ENCODE peak calls at places on chromosomes 13 and 19, in seven cellular contexts. T is fibroblast of the aortic adventitia, K is heart left ventricle, Q is IMR-90, W is GM23338, Z is psoas muscle, O is cardiac fibroblast. R is an unnamed sample.
A peak's percentile ranks its signal among the peaks of the same experiment; 100 is the strongest.

GRCh38 chr13:46119883-46120614 is 15.2 kb upstream of the CPB2 start:
- DNase-seq in W (no peak), Z (no peak), Q (peak; percentile 19), K (no peak), T (peak; percentile 43), O (peak; percentile 70), R (no peak)

GRCh38 chr13:76928456-76928855 is 19.9 kb upstream of the ACOD1 start:
- DNase-seq in Z (no peak), W (no peak), O (no peak), Q (peak; percentile 3), K (no peak), T (no peak), R (no peak)

GRCh38 chr19:43425567-43426392 is 11.1 kb downstream of the TEX101 start:
- DNase-seq in Q (peak; percentile 18), Z (no peak), T (peak; percentile 43), O (peak; percentile 24), W (peak; percentile 65), K (no peak), R (peak; percentile 29)

GRCh38 chr13:80144493-80144892 is 196.4 kb downstream of the SPRY2 start:
- DNase-seq in Z (no peak), W (no peak), Q (no peak), O (no peak), T (no peak), K (no peak), R (no peak)

GRCh38 chr13:46885018-46885417 is 11.8 kb downstream of the HTR2A start:
- DNase-seq in Q (peak; percentile 49), Z (no peak), T (no peak), O (no peak), W (no peak), K (no peak), R (no peak)

GRCh38 chr19:41364546-41365391 is 820 bp upstream of the B9D2 start:
- DNase-seq in W (no peak), Q (peak; percentile 15), Z (no peak), T (no peak), O (no peak), K (no peak), R (peak; percentile 31)

GRCh38 chr19:29285878-29286277 is 72.9 kb upstream of the UQCRFS1 start:
- DNase-seq in Z (no peak), K (no peak), T (no peak), Q (no peak), O (no peak), W (peak; percentile 66), R (no peak)

GRCh38 chr13:50334092-50334778 is 319.0 kb downstream of the KCNRG start:
- DNase-seq in K (no peak), T (no peak), W (no peak), O (no peak), Q (no peak), Z (no peak), R (no peak)

GRCh38 chr13:94176576-94176975 is 302.9 kb downstream of the DCT start:
- DNase-seq in Q (no peak), O (peak; percentile 14), Z (no peak), T (no peak), W (no peak), K (no peak), R (peak; percentile 65)

GRCh38 chr13:104043184-104043583 is 977.0 kb upstream of the SLC10A2 start:
- DNase-seq in Q (peak; percentile 1), K (no peak), T (no peak), W (no peak), Z (no peak), O (no peak), R (no peak)

GRCh38 chr19:14089662-14090508 is 666 bp downstream of the SAMD1 start:
- DNase-seq in Q (peak; percentile 74), Z (peak; percentile 74), W (peak; percentile 71), T (peak; percentile 57), K (peak; percentile 53), O (peak; percentile 68), R (peak; percentile 72)

GRCh38 chr19:39296055-39296645 is at the start of gene IFNL1:
- DNase-seq in O (no peak), Z (no peak), T (no peak), W (peak; percentile 42), Q (no peak), K (no peak), R (no peak)

GRCh38 chr13:44726214-44726613 is 150.1 kb upstream of the TSC22D1 start:
- DNase-seq in T (peak; percentile 97), K (no peak), Q (peak; percentile 90), W (no peak), Z (no peak), O (peak; percentile 96), R (peak; percentile 100)

GRCh38 chr13:22198001-22198400 is 527.1 kb downstream of the FGF9 start:
- DNase-seq in O (no peak), Q (no peak), T (no peak), W (no peak), K (no peak), Z (no peak), R (no peak)

GRCh38 chr19:11152318-11153062 is 3.1 kb downstream of the SPC24 start:
- DNase-seq in W (no peak), Z (peak; percentile 90), K (peak; percentile 73), O (peak; percentile 95), T (peak; percentile 92), Q (peak; percentile 78), R (peak; percentile 87)

GRCh38 chr13:20658451-20658850 is 45.0 kb upstream of the IL17D start:
- DNase-seq in K (no peak), Z (no peak), Q (no peak), W (no peak), T (peak; percentile 37), O (peak; percentile 32), R (no peak)

GRCh38 chr19:4816388-4817165 is 14.9 kb downstream of the TICAM1 start:
- DNase-seq in K (no peak), Z (peak; percentile 81), T (no peak), Q (no peak), O (no peak), W (no peak), R (no peak)

GRCh38 chr19:50333235-50333736 is 4.1 kb upstream of the KCNC3 start:
- DNase-seq in O (peak; percentile 85), Z (peak; percentile 94), T (peak; percentile 72), Q (peak; percentile 67), W (peak; percentile 96), K (peak; percentile 89), R (peak; percentile 78)

GRCh38 chr19:33311326-33311682 is 9.0 kb upstream of the CEBPA start:
- DNase-seq in K (peak; percentile 20), Z (peak; percentile 59), O (no peak), W (no peak), T (no peak), Q (no peak), R (no peak)

GRCh38 chr13:36133950-36134349 is 2.8 kb upstream of the DCLK1 start:
- DNase-seq in K (no peak), W (peak; percentile 20), Z (no peak), O (peak; percentile 19), T (peak; percentile 41), Q (no peak), R (no peak)

GRCh38 chr13:28100149-28101121 is at the start of gene FLT3:
- DNase-seq in W (peak; percentile 84), T (peak; percentile 2), Z (peak; percentile 52), Q (peak; percentile 38), O (peak; percentile 8), K (peak; percentile 21), R (peak; percentile 5)

GRCh38 chr19:41868120-41868988 is 8.3 kb downstream of the RPS19 start:
- DNase-seq in T (no peak), O (no peak), K (no peak), Z (peak; percentile 19), Q (no peak), W (no peak), R (no peak)

GRCh38 chr13:28564030-28564429 is 69.1 kb upstream of the FLT1 start:
- DNase-seq in T (no peak), Q (no peak), K (no peak), W (no peak), O (no peak), Z (no peak), R (no peak)

DNA sequence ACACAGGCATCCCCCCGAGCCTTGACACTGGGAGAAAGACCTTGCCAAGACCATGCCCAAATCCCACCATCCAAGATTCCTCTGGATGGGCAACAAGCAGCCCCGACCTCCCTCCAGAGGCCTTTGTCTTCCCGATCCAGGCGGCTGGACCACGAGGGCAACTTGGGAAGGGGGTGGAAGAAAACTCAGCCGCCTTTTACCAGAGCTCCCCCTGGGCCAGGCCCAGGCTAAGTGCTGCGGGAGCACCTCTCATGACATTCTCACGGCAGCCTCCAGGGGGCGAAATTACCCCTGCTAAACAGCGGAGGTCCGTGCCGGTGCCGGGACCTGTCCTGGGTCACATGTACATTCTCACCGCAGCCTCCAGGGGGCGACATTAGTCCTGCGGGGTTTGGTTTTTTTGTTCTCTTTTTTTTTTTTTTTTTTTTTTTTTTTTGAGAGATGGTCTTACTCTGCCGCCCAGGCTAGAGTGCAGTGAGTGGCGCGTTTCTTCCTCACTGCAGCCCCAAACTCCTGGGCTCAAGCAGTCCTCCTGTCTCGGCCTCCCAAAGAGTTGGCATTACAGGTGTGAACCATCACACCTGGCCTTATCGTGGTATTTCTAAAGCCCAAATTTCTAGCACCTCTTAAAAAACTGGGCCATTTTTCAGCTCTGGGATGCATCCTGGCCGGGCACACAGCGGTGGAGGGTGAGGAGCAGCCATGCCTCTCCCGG is 2.1 kb upstream of the RSPH6A start:
- DNase-seq in K (peak; percentile 93), Q (peak; percentile 90), T (peak; percentile 94), Z (peak; percentile 97), O (peak; percentile 96), W (peak; percentile 98), R (peak; percentile 90)
- H3K4me3 ChIP-seq in K (no peak overlapping the region), Q (no peak overlapping the region), T (no peak overlapping the region), Z (no peak overlapping the region), O (no peak overlapping the region), W (peak overlapping the region; percentile 79), R (no peak overlapping the region)

GRCh38 chr13:48398450-48399095 is 14.3 kb downstream of the LPAR6 start:
- DNase-seq in Q (peak; percentile 18), O (no peak), Z (no peak), T (peak; percentile 32), K (no peak), W (no peak), R (peak; percentile 36)

GRCh38 chr13:48401480-48401879 is 11.4 kb downstream of the LPAR6 start:
- DNase-seq in O (no peak), T (peak; percentile 18), Q (no peak), W (no peak), Z (no peak), K (no peak), R (peak; percentile 39)

GRCh38 chr13:48402325-48402962 is 10.5 kb downstream of the LPAR6 start:
- DNase-seq in O (no peak), K (no peak), T (peak; percentile 11), Z (no peak), Q (no peak), W (no peak), R (no peak)

GRCh38 chr13:48400090-48400694 is 12.7 kb downstream of the LPAR6 start:
- DNase-seq in K (no peak), T (peak; percentile 17), Z (no peak), W (no peak), Q (no peak), O (no peak), R (peak; percentile 24)

GRCh38 chr13:48400820-48401219 is 12.1 kb downstream of the LPAR6 start:
- DNase-seq in Q (peak; percentile 46), Z (no peak), O (peak; percentile 81), T (peak; percentile 82), K (no peak), W (no peak), R (peak; percentile 79)
- TF ChIP-seq CTCF in Q (no peak), Z (no peak), O (no peak), T (no peak), K (peak; percentile 12), W (no peak), R (no peak)

GRCh38 chr19:1170938-1171754 is 2.9 kb downstream of the SBNO2 start:
- DNase-seq in T (no peak), W (no peak), O (no peak), Z (peak; percentile 53), K (no peak), Q (no peak), R (no peak)
- H3K4me3 ChIP-seq in T (peak overlapping the region; percentile 93), W (no peak overlapping the region), O (peak overlapping the region; percentile 90), Z (peak overlapping the region; percentile 87), K (no peak overlapping the region), Q (no peak overlapping the region), R (peak overlapping the region; percentile 90)

GRCh38 chr19:7004313-7004931 is 16.8 kb downstream of the MBD3L2B start:
- DNase-seq in T (peak; percentile 42), Q (peak; percentile 18), W (peak; percentile 75), K (no peak), O (no peak), Z (no peak), R (peak; percentile 44)
- TF ChIP-seq CTCF in T (peak; percentile 76), Q (peak; percentile 36), W (peak; percentile 89), K (peak; percentile 48), O (no peak), Z (peak; percentile 61), R (peak; percentile 90)

R was measured in AG10803.